ENCODE peak calls at places on chromosome 4, in four cellular contexts. H is AG20443, L is choroid plexus epithelial cell, G is D341Med. T is an unnamed sample.

GRCh38 chr4:40550900-40551546 is 78.6 kb downstream of the RBM47 start:
- DNase-seq in G (no peak), H (peak), L (peak), T (no peak)

GRCh38 chr4:74018771-74019170 is 19.7 kb downstream of the CXCL3 start:
- DNase-seq in G (no peak), H (no peak), L (no peak), T (no peak)

GRCh38 chr4:39446842-39447573 is 11.7 kb downstream of the RPL9 start:
- DNase-seq in H (peak), L (peak), G (peak), T (peak)

GRCh38 chr4:43837171-43837570 is 611.4 kb downstream of the KCTD8 start:
- DNase-seq in G (no peak), L (peak), H (no peak), T (no peak)

GRCh38 chr4:87616268-87616667 is 7.9 kb downstream of the DSPP start:
- DNase-seq in G (no peak), H (no peak), L (no peak), T (no peak)

GRCh38 chr4:37383579-37384229 is 139.2 kb downstream of the NWD2 start:
- DNase-seq in G (peak), H (peak), L (peak), T (no peak)

GRCh38 chr4:83639849-83640493 is 104.1 kb downstream of the GPAT3 start:
- DNase-seq in G (peak), L (peak), H (peak), T (peak)

GRCh38 chr4:24488399-24489164 is 95.8 kb downstream of the DHX15 start:
- DNase-seq in L (peak), H (peak), G (peak), T (no peak)

GRCh38 chr4:118989098-118990080 is 100.7 kb downstream of the SYNPO2 start:
- DNase-seq in L (peak), H (peak), G (no peak), T (no peak)

GRCh38 chr4:41442818-41443217 is 95.1 kb upstream of the LIMCH1 start:
- DNase-seq in G (no peak), L (no peak), H (no peak), T (no peak)

GRCh38 chr4:85067342-85067741 is 100.9 kb upstream of the WDFY3 start:
- DNase-seq in G (no peak), L (no peak), H (no peak), T (no peak)

GRCh38 chr4:175833574-175834350 is 21.7 kb upstream of the GPM6A start:
- DNase-seq in H (no peak), G (peak), L (no peak), T (no peak)

GRCh38 chr4:60482921-60483351 is 717.2 kb upstream of the ADGRL3 start:
- DNase-seq in L (no peak), H (no peak), G (peak), T (no peak)

T was measured in NCI-H510A.